ENCODE peak calls at places on chromosome 13, in ten cellular contexts. One of them, this sample, is unnamed.

GRCh38 chr13:108083056-108083455 is 132.3 kb downstream of the LIG4 start:
- DNase-seq in CD8-positive, alpha-beta T cell: no peak
- DNase-seq in HepG2: no peak
- DNase-seq in T-helper 9 cell: no peak
- DNase-seq in activated CD4-positive, alpha-beta T cell treated with anti-CD3 and anti-CD28 coated beads for 1 hour: no peak
- DNase-seq in naive thymus-derived CD4-positive, alpha-beta T cell: no peak
- DNase-seq in smooth muscle cell of the brain vasculature: no peak
- DNase-seq in GOT3: no peak
- DNase-seq in AG10803: no peak
- DNase-seq in stimulated activated CD4-positive, alpha-beta T cell treated with anti-CD3 and anti-CD28 coated beads, Interleukin-2, amount 100 ng/mL, for 24 hours: no peak
- DNase-seq in this sample: no peak

GRCh38 chr13:110436786-110437370 is 124.6 kb downstream of the RAB20 start:
- DNase-seq in CD8-positive, alpha-beta T cell: no peak
- DNase-seq in HepG2: no peak
- DNase-seq in T-helper 9 cell: no peak
- DNase-seq in activated CD4-positive, alpha-beta T cell treated with anti-CD3 and anti-CD28 coated beads for 1 hour: no peak
- DNase-seq in naive thymus-derived CD4-positive, alpha-beta T cell: no peak
- DNase-seq in smooth muscle cell of the brain vasculature: no peak
- DNase-seq in GOT3: no peak
- DNase-seq in AG10803: no peak
- DNase-seq in stimulated activated CD4-positive, alpha-beta T cell treated with anti-CD3 and anti-CD28 coated beads, Interleukin-2, amount 100 ng/mL, for 24 hours: no peak
- DNase-seq in this sample: no peak

GRCh38 chr13:113178070-113178895 is 19.8 kb downstream of the PROZ start:
- DNase-seq in CD8-positive, alpha-beta T cell: no peak
- DNase-seq in HepG2: no peak
- DNase-seq in T-helper 9 cell: no peak
- DNase-seq in activated CD4-positive, alpha-beta T cell treated with anti-CD3 and anti-CD28 coated beads for 1 hour: no peak
- DNase-seq in naive thymus-derived CD4-positive, alpha-beta T cell: no peak
- DNase-seq in smooth muscle cell of the brain vasculature: no peak
- DNase-seq in GOT3: no peak
- DNase-seq in AG10803: peak
- DNase-seq in stimulated activated CD4-positive, alpha-beta T cell treated with anti-CD3 and anti-CD28 coated beads, Interleukin-2, amount 100 ng/mL, for 24 hours: no peak
- DNase-seq in this sample: peak

GRCh38 chr13:42101821-42102580 is 53.6 kb downstream of the DGKH start:
- DNase-seq in CD8-positive, alpha-beta T cell: no peak
- DNase-seq in HepG2: no peak
- DNase-seq in T-helper 9 cell: no peak
- DNase-seq in activated CD4-positive, alpha-beta T cell treated with anti-CD3 and anti-CD28 coated beads for 1 hour: no peak
- DNase-seq in naive thymus-derived CD4-positive, alpha-beta T cell: no peak
- DNase-seq in smooth muscle cell of the brain vasculature: no peak
- DNase-seq in GOT3: no peak
- DNase-seq in AG10803: no peak
- DNase-seq in stimulated activated CD4-positive, alpha-beta T cell treated with anti-CD3 and anti-CD28 coated beads, Interleukin-2, amount 100 ng/mL, for 24 hours: no peak
- DNase-seq in this sample: no peak

GRCh38 chr13:101453784-101454201 is 1.3 kb downstream of the ITGBL1 start:
- DNase-seq in CD8-positive, alpha-beta T cell: no peak
- DNase-seq in HepG2: no peak
- DNase-seq in T-helper 9 cell: no peak
- DNase-seq in activated CD4-positive, alpha-beta T cell treated with anti-CD3 and anti-CD28 coated beads for 1 hour: no peak
- DNase-seq in naive thymus-derived CD4-positive, alpha-beta T cell: no peak
- DNase-seq in smooth muscle cell of the brain vasculature: no peak
- DNase-seq in GOT3: no peak
- DNase-seq in AG10803: peak
- DNase-seq in stimulated activated CD4-positive, alpha-beta T cell treated with anti-CD3 and anti-CD28 coated beads, Interleukin-2, amount 100 ng/mL, for 24 hours: no peak
- DNase-seq in this sample: no peak

GRCh38 chr13:33519561-33520479 is 234.3 kb upstream of the STARD13 start:
- DNase-seq in CD8-positive, alpha-beta T cell: no peak
- DNase-seq in HepG2: no peak
- DNase-seq in T-helper 9 cell: no peak
- DNase-seq in activated CD4-positive, alpha-beta T cell treated with anti-CD3 and anti-CD28 coated beads for 1 hour: no peak
- DNase-seq in naive thymus-derived CD4-positive, alpha-beta T cell: no peak
- DNase-seq in smooth muscle cell of the brain vasculature: no peak
- DNase-seq in GOT3: no peak
- DNase-seq in AG10803: peak
- DNase-seq in stimulated activated CD4-positive, alpha-beta T cell treated with anti-CD3 and anti-CD28 coated beads, Interleukin-2, amount 100 ng/mL, for 24 hours: no peak
- DNase-seq in this sample: no peak

GRCh38 chr13:50318887-50319286 is 303.6 kb downstream of the KCNRG start:
- DNase-seq in CD8-positive, alpha-beta T cell: no peak
- DNase-seq in HepG2: no peak
- DNase-seq in T-helper 9 cell: no peak
- DNase-seq in activated CD4-positive, alpha-beta T cell treated with anti-CD3 and anti-CD28 coated beads for 1 hour: no peak
- DNase-seq in naive thymus-derived CD4-positive, alpha-beta T cell: no peak
- DNase-seq in smooth muscle cell of the brain vasculature: no peak
- DNase-seq in GOT3: no peak
- DNase-seq in AG10803: no peak
- DNase-seq in stimulated activated CD4-positive, alpha-beta T cell treated with anti-CD3 and anti-CD28 coated beads, Interleukin-2, amount 100 ng/mL, for 24 hours: no peak
- DNase-seq in this sample: no peak

GRCh38 chr13:102729560-102730275 is 34.9 kb upstream of the METTL21C start:
- DNase-seq in CD8-positive, alpha-beta T cell: no peak
- DNase-seq in HepG2: no peak
- DNase-seq in T-helper 9 cell: no peak
- DNase-seq in activated CD4-positive, alpha-beta T cell treated with anti-CD3 and anti-CD28 coated beads for 1 hour: no peak
- DNase-seq in naive thymus-derived CD4-positive, alpha-beta T cell: no peak
- DNase-seq in smooth muscle cell of the brain vasculature: peak
- DNase-seq in GOT3: no peak
- DNase-seq in AG10803: no peak
- DNase-seq in stimulated activated CD4-positive, alpha-beta T cell treated with anti-CD3 and anti-CD28 coated beads, Interleukin-2, amount 100 ng/mL, for 24 hours: no peak
- DNase-seq in this sample: no peak

GRCh38 chr13:113982296-113982661 is 8.4 kb upstream of the C13orf46 start:
- DNase-seq in CD8-positive, alpha-beta T cell: no peak
- DNase-seq in HepG2: no peak
- DNase-seq in T-helper 9 cell: no peak
- DNase-seq in activated CD4-positive, alpha-beta T cell treated with anti-CD3 and anti-CD28 coated beads for 1 hour: no peak
- DNase-seq in naive thymus-derived CD4-positive, alpha-beta T cell: no peak
- DNase-seq in smooth muscle cell of the brain vasculature: no peak
- DNase-seq in GOT3: no peak
- DNase-seq in AG10803: no peak
- DNase-seq in stimulated activated CD4-positive, alpha-beta T cell treated with anti-CD3 and anti-CD28 coated beads, Interleukin-2, amount 100 ng/mL, for 24 hours: no peak
- DNase-seq in this sample: no peak

This sample was measured in SW 1271.